ENCODE peak calls at places on chromosomes 3 and 15, in six cellular contexts. B, U, N, J, I and L are unnamed samples. For H3K4me1, the result is how much of the 10 kb centered on the place peaks cover.

GRCh38 chr3:182739619-182740018 is 53.7 kb upstream of the ATP11B start:
- DNase-seq in B (no peak), U (no peak), N (no peak), J (no peak), I (no peak), L (no peak)

GRCh38 chr3:56469141-56469540 is 874 bp upstream of the ERC2 start:
- DNase-seq in B (no peak), U (no peak), N (no peak), J (no peak), I (no peak), L (no peak)

GRCh38 chr3:102233881-102234280 is 200.9 kb upstream of the ZPLD1 start:
- DNase-seq in B (no peak), U (no peak), N (no peak), J (no peak), I (no peak), L (no peak)

GRCh38 chr3:123086110-123086642 is 19.4 kb downstream of the PDIA5 start:
- DNase-seq in B (no peak), U (no peak), N (no peak), J (no peak), I (no peak), L (no peak)

GRCh38 chr15:63583027-63583426 is 14.2 kb upstream of the FBXL22 start:
- DNase-seq in B (no peak), U (peak), N (no peak), J (peak), I (no peak), L (no peak)

GRCh38 chr15:68775671-68776476 is 44.8 kb downstream of the ANP32A start:
- DNase-seq in B (peak), U (no peak), N (peak), J (no peak), I (peak), L (no peak)

GRCh38 chr3:197242784-197243432 is 55.5 kb downstream of the DLG1 start:
- DNase-seq in B (no peak), U (peak), N (no peak), J (peak), I (no peak), L (no peak)

GRCh38 chr3:78848392-78849288 is 919.2 kb downstream of the ROBO1 start:
- DNase-seq in B (no peak), U (no peak), N (no peak), J (peak), I (no peak), L (no peak)

GRCh38 chr3:60055765-60056164 is 1005.9 kb upstream of the CFAP20DC start:
- DNase-seq in B (no peak), U (no peak), N (no peak), J (no peak), I (no peak), L (no peak)

GRCh38 chr3:49158108-49158709 is 7.9 kb downstream of the CCDC71 start:
- DNase-seq in B (no peak), U (no peak), N (no peak), J (peak), I (no peak), L (peak)

GRCh38 chr3:23953523-23953922 is 8.4 kb downstream of the NR1D2 start:
- DNase-seq in B (no peak), U (no peak), N (no peak), J (no peak), I (no peak), L (no peak)

GRCh38 chr15:67120839-67121540 is 55.6 kb downstream of the SMAD3 start:
- DNase-seq in B (peak), U (peak), N (peak), J (peak), I (peak), L (peak)

GRCh38 chr15:56805466-56806146 is 72.3 kb upstream of the ZNF280D start:
- DNase-seq in B (no peak), U (peak), N (no peak), J (peak), I (no peak), L (no peak)

GRCh38 chr3:115581347-115582135 is 41.8 kb upstream of the GAP43 start:
- DNase-seq in B (no peak), U (no peak), N (peak), J (no peak), I (no peak), L (no peak)

GRCh38 chr15:88998980-88999713 is 86.0 kb upstream of the MFGE8 start:
- DNase-seq in B (peak), U (no peak), N (no peak), J (no peak), I (no peak), L (no peak)

GRCh38 chr3:72229952-72230351 is 445.0 kb upstream of the PROK2 start:
- DNase-seq in B (no peak), U (no peak), N (no peak), J (no peak), I (no peak), L (no peak)

GRCh38 chr3:55476515-55476914 is 10.6 kb downstream of the WNT5A start:
- DNase-seq in B (no peak), U (peak), N (no peak), J (no peak), I (no peak), L (no peak)

GRCh38 chr15:90001683-90002427 is 731 bp downstream of the ZNF710 start:
- DNase-seq in B (peak), U (peak), N (peak), J (peak), I (peak), L (peak)

GRCh38 chr3:174439621-174440349 is 419.3 kb upstream of the NAALADL2 start:
- DNase-seq in B (no peak), U (peak), N (peak), J (peak), I (peak), L (peak)

GRCh38 chr15:75452968-75453702 is 1.6 kb upstream of the SIN3A start:
- DNase-seq in B (peak), U (peak), N (peak), J (peak), I (peak), L (peak)

GRCh38 chr3:60229502-60229901 is 1021.8 kb downstream of the FHIT start:
- DNase-seq in B (no peak), U (no peak), N (no peak), J (no peak), I (no peak), L (no peak)

GRCh38 chr3:69012111-69012835 is 1.2 kb downstream of the EOGT start:
- DNase-seq in B (peak), U (peak), N (peak), J (no peak), I (peak), L (peak)

GRCh38 chr3:187639912-187640822 is 30.0 kb downstream of the SST start:
- DNase-seq in B (no peak), U (no peak), N (no peak), J (no peak), I (no peak), L (no peak)

DNA sequence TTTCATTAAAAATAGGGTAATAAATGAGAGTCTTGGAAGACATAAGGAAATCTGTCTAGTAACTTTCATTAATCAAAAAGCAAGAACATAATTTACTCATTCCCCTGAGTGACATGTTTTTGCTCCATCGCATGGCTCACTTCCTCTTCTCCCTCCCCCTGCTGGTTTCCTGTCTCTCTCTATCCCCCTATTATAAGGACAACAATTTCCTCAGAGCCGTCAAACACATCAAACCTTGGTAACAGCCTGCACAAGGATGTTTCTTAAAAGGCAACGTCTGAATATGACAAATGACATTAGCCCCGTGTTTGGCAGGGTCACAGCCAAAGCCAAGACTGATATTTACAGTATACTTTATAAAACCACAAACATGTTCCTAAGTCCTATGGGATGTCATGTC is 1149.6 kb downstream of the IGSF11 start:
- DNase-seq in B (no peak), U (no peak), N (no peak), J (no peak), I (no peak), L (no peak)
- H3K27ac ChIP-seq in B (no peak), U (no peak), N (no peak), J (no peak), I (no peak), L (no peak)

GRCh38 chr3:50609071-50609742 is 2.4 kb downstream of the CISH start:
- DNase-seq in B (no peak), U (no peak), N (no peak), J (no peak), I (no peak), L (no peak)
- H3K4me1 ChIP-seq in B (under half), U (under half), N (half or more), J (under half), I (half or more), L (under half)

GRCh38 chr15:71705151-71705550 is 105.2 kb upstream of the NR2E3 start:
- DNase-seq in B (no peak), U (peak), N (no peak), J (no peak), I (no peak), L (no peak)

GRCh38 chr15:71707230-71708051 is 102.9 kb upstream of the NR2E3 start:
- DNase-seq in B (no peak), U (no peak), N (no peak), J (no peak), I (no peak), L (no peak)

GRCh38 chr15:71708052-71708432 is 102.3 kb upstream of the NR2E3 start:
- DNase-seq in B (no peak), U (no peak), N (no peak), J (no peak), I (peak), L (no peak)

GRCh38 chr15:71708741-71709140 is 101.6 kb upstream of the NR2E3 start:
- DNase-seq in B (peak), U (no peak), N (no peak), J (no peak), I (no peak), L (no peak)

DNA sequence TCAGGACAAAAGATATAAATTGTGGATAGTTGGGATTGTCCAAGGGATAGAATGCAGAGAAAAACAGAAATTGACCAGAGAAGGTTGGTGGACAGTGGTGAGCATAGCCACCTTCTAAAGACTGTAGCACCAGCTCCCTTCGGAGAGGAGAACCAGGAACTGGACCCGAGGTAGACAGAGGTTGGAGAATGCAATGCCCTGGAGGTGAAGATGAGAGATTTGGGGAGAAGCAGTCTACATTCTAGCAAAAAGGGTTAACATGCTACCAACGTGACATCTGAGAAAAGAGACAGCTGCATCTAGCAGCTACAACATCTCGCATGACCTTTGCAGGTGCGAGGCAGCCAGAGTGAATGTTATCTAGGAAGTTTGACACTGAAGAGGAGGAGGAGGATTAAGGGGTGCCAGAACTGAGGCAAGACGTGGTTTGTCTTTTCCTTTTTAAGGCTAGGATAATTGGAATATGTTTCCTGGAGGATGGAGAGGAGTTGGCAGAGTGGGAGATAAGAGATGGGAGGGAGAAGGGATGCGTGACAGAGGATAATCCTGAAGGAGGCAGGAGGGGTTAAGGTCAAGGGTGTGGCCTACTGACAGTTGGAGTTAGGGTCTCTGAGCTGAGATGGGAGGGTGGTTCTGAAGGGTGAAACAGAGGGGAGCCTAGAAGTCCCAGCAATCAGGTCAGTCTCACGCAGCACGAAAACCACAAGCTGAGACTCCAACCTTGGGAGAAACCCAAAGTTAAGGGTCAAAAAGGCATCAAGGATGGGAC is 103.7 kb upstream of the NR2E3 start:
- DNase-seq in B (no peak), U (no peak), N (no peak), J (no peak), I (no peak), L (no peak)
- H3K4me3 ChIP-seq in B (no peak), U (no peak), N (no peak), J (no peak), I (no peak), L (no peak)

GRCh38 chr3:184526158-184526483 is 35.5 kb upstream of the EPHB3 start:
- DNase-seq in B (no peak), U (no peak), N (no peak), J (no peak), I (no peak), L (no peak)
- H3K27ac ChIP-seq in B (no peak), U (peak), N (no peak), J (no peak), I (no peak), L (no peak)

DNA sequence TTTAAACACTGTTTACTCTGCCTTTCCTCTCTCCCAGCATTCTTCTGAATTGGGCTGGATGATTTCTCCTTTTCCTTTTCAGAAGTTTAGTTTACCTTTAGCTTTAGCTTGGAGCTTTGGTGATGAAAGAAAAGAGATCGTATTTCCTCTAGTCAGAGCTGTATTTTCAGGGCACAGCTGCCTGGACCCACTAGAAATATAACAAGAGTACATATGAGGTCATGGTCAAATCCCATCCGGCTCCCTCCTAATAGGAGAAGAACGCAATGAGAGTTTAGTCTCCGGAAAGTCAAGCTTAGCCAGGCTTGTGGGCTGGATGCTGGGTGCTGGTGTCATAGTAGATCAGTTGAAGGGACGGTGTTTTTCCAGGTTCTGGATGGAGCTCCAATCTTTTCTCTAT is 177.1 kb upstream of the PFN2 start:
- DNase-seq in B (no peak), U (no peak), N (peak), J (no peak), I (no peak), L (no peak)
- H3K4me1 ChIP-seq in B (under half), U (under half), N (half or more), J (under half), I (under half), L (under half)

GRCh38 chr15:65384505-65384894 is 6.7 kb upstream of the IGDCC3 start:
- DNase-seq in B (peak), U (no peak), N (no peak), J (no peak), I (no peak), L (no peak)
- H3K4me3 ChIP-seq in B (no peak), U (no peak), N (no peak), J (no peak), I (no peak), L (no peak)

GRCh38 chr3:149783576-149783975 is 8.8 kb downstream of the ANKUB1 start:
- DNase-seq in B (no peak), U (peak), N (no peak), J (peak), I (no peak), L (no peak)
- H3K27ac ChIP-seq in B (no peak), U (peak), N (no peak), J (peak), I (no peak), L (no peak)